ENCODE peak calls at places on chromosomes 11 and 22, in four cellular contexts. One of them, this sample, is unnamed.

GRCh38 chr11:46977940-46978595 is 41.5 kb downstream of the CSTPP1 start:
- DNase-seq in left ventricle myocardium inferior: no peak
- DNase-seq in heart right ventricle: no peak
- DNase-seq in lower leg skin: no peak
- DNase-seq in this sample: no peak

GRCh38 chr11:11084337-11084736 is 226.5 kb upstream of the ZBED5 start:
- DNase-seq in left ventricle myocardium inferior: no peak
- DNase-seq in heart right ventricle: no peak
- DNase-seq in lower leg skin: no peak
- DNase-seq in this sample: no peak

GRCh38 chr11:57391546-57391945 is 1.1 kb upstream of the PRG2 start:
- DNase-seq in lower leg skin: no peak
- DNase-seq in heart right ventricle: no peak
- DNase-seq in left ventricle myocardium inferior: no peak
- DNase-seq in this sample: no peak

GRCh38 chr11:102614485-102614884 is 10.6 kb downstream of the MMP20 start:
- DNase-seq in lower leg skin: no peak
- DNase-seq in left ventricle myocardium inferior: no peak
- DNase-seq in heart right ventricle: no peak
- DNase-seq in this sample: no peak

GRCh38 chr11:122201126-122201525 is 85.1 kb upstream of the BLID start:
- DNase-seq in heart right ventricle: no peak
- DNase-seq in lower leg skin: no peak
- DNase-seq in left ventricle myocardium inferior: no peak
- DNase-seq in this sample: no peak

GRCh38 chr22:20656902-20657836 is 116.7 kb upstream of the SERPIND1 start:
- DNase-seq in heart right ventricle: no peak
- DNase-seq in lower leg skin: no peak
- DNase-seq in left ventricle myocardium inferior: no peak
- DNase-seq in this sample: peak; percentile 37

GRCh38 chr11:19890308-19890707 is 177.7 kb downstream of the NAV2 start:
- DNase-seq in heart right ventricle: no peak
- DNase-seq in lower leg skin: no peak
- DNase-seq in left ventricle myocardium inferior: no peak
- DNase-seq in this sample: no peak

GRCh38 chr22:29630987-29631386 is 27.6 kb downstream of the NF2 start:
- DNase-seq in heart right ventricle: no peak
- DNase-seq in lower leg skin: no peak
- DNase-seq in left ventricle myocardium inferior: no peak
- DNase-seq in this sample: no peak

GRCh38 chr11:60854140-60854846 is 1.5 kb downstream of the PTGDR2 start:
- DNase-seq in lower leg skin: no peak
- DNase-seq in heart right ventricle: no peak
- DNase-seq in left ventricle myocardium inferior: no peak
- DNase-seq in this sample: no peak

GRCh38 chr22:47113880-47114415 is 351.5 kb downstream of the TBC1D22A start:
- DNase-seq in heart right ventricle: no peak
- DNase-seq in left ventricle myocardium inferior: no peak
- DNase-seq in lower leg skin: no peak
- DNase-seq in this sample: no peak

GRCh38 chr22:47059701-47060161 is 297.3 kb downstream of the TBC1D22A start:
- DNase-seq in lower leg skin: no peak
- DNase-seq in left ventricle myocardium inferior: no peak
- DNase-seq in heart right ventricle: no peak
- DNase-seq in this sample: no peak

GRCh38 chr11:88295028-88295427 is 42.5 kb downstream of the CTSC start:
- DNase-seq in heart right ventricle: no peak
- DNase-seq in lower leg skin: no peak
- DNase-seq in left ventricle myocardium inferior: no peak
- DNase-seq in this sample: no peak

GRCh38 chr11:75588067-75588481 is 26.0 kb downstream of the SERPINH1 start:
- DNase-seq in heart right ventricle: no peak
- DNase-seq in left ventricle myocardium inferior: no peak
- DNase-seq in lower leg skin: no peak
- DNase-seq in this sample: no peak

GRCh38 chr11:123438191-123438627 is 8.1 kb downstream of the GRAMD1B start:
- DNase-seq in left ventricle myocardium inferior: no peak
- DNase-seq in lower leg skin: no peak
- DNase-seq in heart right ventricle: no peak
- DNase-seq in this sample: no peak

GRCh38 chr22:36737776-36738175 is 34.2 kb upstream of the CACNG2 start:
- DNase-seq in lower leg skin: peak; percentile 36
- DNase-seq in left ventricle myocardium inferior: peak; percentile 37
- DNase-seq in heart right ventricle: peak; percentile 35
- DNase-seq in this sample: peak; percentile 60

GRCh38 chr11:19597194-19597593 is 115.4 kb upstream of the NAV2 start:
- DNase-seq in heart right ventricle: no peak
- DNase-seq in left ventricle myocardium inferior: no peak
- DNase-seq in lower leg skin: no peak
- DNase-seq in this sample: no peak

GRCh38 chr22:41915035-41915782 is at the start of gene SHISA8:
- DNase-seq in heart right ventricle: peak; percentile 56
- DNase-seq in left ventricle myocardium inferior: peak; percentile 47
- DNase-seq in lower leg skin: no peak
- DNase-seq in this sample: no peak

GRCh38 chr11:128551641-128552335 is 35.6 kb downstream of the ETS1 start:
- DNase-seq in lower leg skin: no peak
- DNase-seq in left ventricle myocardium inferior: no peak
- DNase-seq in heart right ventricle: no peak
- DNase-seq in this sample: no peak

GRCh38 chr11:79090191-79090590 is 350.6 kb downstream of the TENM4 start:
- DNase-seq in left ventricle myocardium inferior: no peak
- DNase-seq in heart right ventricle: no peak
- DNase-seq in lower leg skin: no peak
- DNase-seq in this sample: no peak

GRCh38 chr22:38250642-38251354 is 22.0 kb downstream of the TMEM184B start:
- DNase-seq in heart right ventricle: no peak
- DNase-seq in lower leg skin: no peak
- DNase-seq in left ventricle myocardium inferior: no peak
- DNase-seq in this sample: no peak

GRCh38 chr11:123628936-123629683 is 25.3 kb downstream of the SCN3B start:
- DNase-seq in heart right ventricle: peak; percentile 81
- DNase-seq in left ventricle myocardium inferior: peak; percentile 57
- DNase-seq in lower leg skin: no peak
- DNase-seq in this sample: no peak

GRCh38 chr11:106021181-106021966 is 666 bp downstream of the MSANTD4 start:
- DNase-seq in lower leg skin: no peak
- DNase-seq in left ventricle myocardium inferior: no peak
- DNase-seq in heart right ventricle: no peak
- DNase-seq in this sample: no peak

GRCh38 chr11:73958521-73959141 is 7.8 kb downstream of the DNAJB13 start:
- DNase-seq in left ventricle myocardium inferior: no peak
- DNase-seq in lower leg skin: no peak
- DNase-seq in heart right ventricle: no peak
- DNase-seq in this sample: no peak

GRCh38 chr22:20298803-20299735 is 20.8 kb downstream of the DGCR6L start:
- DNase-seq in heart right ventricle: peak; percentile 86
- DNase-seq in left ventricle myocardium inferior: peak; percentile 84
- DNase-seq in lower leg skin: peak; percentile 86
- DNase-seq in this sample: peak; percentile 91

GRCh38 chr22:49487950-49488349 is 339.7 kb downstream of the BRD1 start:
- DNase-seq in lower leg skin: no peak
- DNase-seq in left ventricle myocardium inferior: no peak
- DNase-seq in heart right ventricle: no peak
- DNase-seq in this sample: no peak

GRCh38 chr11:65778431-65778900 is 2.3 kb downstream of the AP5B1 start:
- DNase-seq in left ventricle myocardium inferior: no peak
- DNase-seq in heart right ventricle: no peak
- DNase-seq in lower leg skin: peak; percentile 12
- DNase-seq in this sample: no peak

GRCh38 chr22:24178502-24179440 is 2.5 kb upstream of the SUSD2 start:
- DNase-seq in lower leg skin: no peak
- DNase-seq in heart right ventricle: no peak
- DNase-seq in left ventricle myocardium inferior: no peak
- DNase-seq in this sample: no peak

GRCh38 chr11:128860571-128861361 is 6.3 kb downstream of the KCNJ1 start:
- DNase-seq in left ventricle myocardium inferior: no peak
- DNase-seq in heart right ventricle: no peak
- DNase-seq in lower leg skin: no peak
- DNase-seq in this sample: no peak

GRCh38 chr11:112100457-112100856 is 13.8 kb downstream of the SDHD start:
- DNase-seq in lower leg skin: no peak
- DNase-seq in left ventricle myocardium inferior: no peak
- DNase-seq in heart right ventricle: no peak
- DNase-seq in this sample: no peak

GRCh38 chr22:23888615-23889401 is 5.4 kb upstream of the MIF start:
- DNase-seq in heart right ventricle: no peak
- DNase-seq in lower leg skin: no peak
- DNase-seq in left ventricle myocardium inferior: no peak
- DNase-seq in this sample: no peak

GRCh38 chr11:10379433-10379832 is 74.6 kb downstream of the ADM start:
- DNase-seq in lower leg skin: no peak
- DNase-seq in left ventricle myocardium inferior: no peak
- DNase-seq in heart right ventricle: no peak
- DNase-seq in this sample: no peak

GRCh38 chr11:60769273-60769672 is 12.6 kb downstream of the MS4A15 start:
- DNase-seq in left ventricle myocardium inferior: no peak
- DNase-seq in lower leg skin: no peak
- DNase-seq in heart right ventricle: no peak
- DNase-seq in this sample: no peak

GRCh38 chr11:69867076-69868002 is 48.1 kb upstream of the FGF3 start:
- DNase-seq in left ventricle myocardium inferior: no peak
- DNase-seq in heart right ventricle: no peak
- DNase-seq in lower leg skin: no peak
- DNase-seq in this sample: no peak

GRCh38 chr11:70716986-70717775 is 318.9 kb downstream of the CTTN start:
- DNase-seq in lower leg skin: no peak
- DNase-seq in heart right ventricle: no peak
- DNase-seq in left ventricle myocardium inferior: no peak
- DNase-seq in this sample: no peak

GRCh38 chr11:27211370-27212127 is 151.5 kb downstream of the CCDC34 start:
- DNase-seq in left ventricle myocardium inferior: peak; percentile 30
- DNase-seq in lower leg skin: no peak
- DNase-seq in heart right ventricle: no peak
- DNase-seq in this sample: no peak

GRCh38 chr11:111718436-111719325 is 47.5 kb downstream of the PPP2R1B start:
- DNase-seq in left ventricle myocardium inferior: no peak
- DNase-seq in heart right ventricle: no peak
- DNase-seq in lower leg skin: no peak
- DNase-seq in this sample: no peak

GRCh38 chr11:110376711-110377324 is 52.9 kb upstream of the FDX1 start:
- DNase-seq in heart right ventricle: peak; percentile 51
- DNase-seq in left ventricle myocardium inferior: peak; percentile 50
- DNase-seq in lower leg skin: peak; percentile 57
- DNase-seq in this sample: no peak
- TF ChIP-seq CTCF in heart right ventricle: peak; percentile 86
- TF ChIP-seq CTCF in left ventricle myocardium inferior: peak; percentile 86
- TF ChIP-seq CTCF in lower leg skin: no peak
- TF ChIP-seq CTCF in this sample: peak; percentile 93

GRCh38 chr11:68632802-68633201 is 51.5 kb upstream of the GAL start:
- DNase-seq in lower leg skin: no peak
- DNase-seq in left ventricle myocardium inferior: no peak
- DNase-seq in heart right ventricle: no peak
- DNase-seq in this sample: no peak
- TF ChIP-seq CTCF in lower leg skin: no peak
- TF ChIP-seq CTCF in left ventricle myocardium inferior: peak; percentile 43
- TF ChIP-seq CTCF in heart right ventricle: peak; percentile 45
- TF ChIP-seq CTCF in this sample: peak; percentile 76

DNA sequence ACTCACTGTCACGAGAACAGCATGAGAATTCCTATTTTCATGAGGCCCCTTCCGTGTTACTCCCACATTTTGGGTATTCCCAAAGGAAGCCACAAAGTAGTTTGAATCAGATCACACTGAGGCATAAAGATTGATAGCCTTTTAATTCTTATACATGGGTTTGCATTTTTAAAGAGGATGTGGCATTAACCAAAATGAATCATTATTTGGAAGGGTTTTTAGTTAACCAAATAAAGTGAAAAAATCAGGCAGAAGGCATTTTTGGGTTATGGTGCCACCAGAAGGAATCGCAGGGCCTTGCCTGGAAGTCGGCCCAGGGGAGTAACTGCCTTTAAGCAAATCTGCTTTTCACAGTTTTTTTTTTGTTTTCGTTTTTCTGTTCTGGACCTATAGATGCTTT is 55.4 kb downstream of the HSD17B12 start:
- DNase-seq in left ventricle myocardium inferior: no peak
- DNase-seq in heart right ventricle: no peak
- DNase-seq in lower leg skin: no peak
- DNase-seq in this sample: no peak
- TF ChIP-seq CTCF in left ventricle myocardium inferior: no peak
- TF ChIP-seq CTCF in heart right ventricle: peak; percentile 15
- TF ChIP-seq CTCF in lower leg skin: no peak
- TF ChIP-seq CTCF in this sample: no peak

DNA sequence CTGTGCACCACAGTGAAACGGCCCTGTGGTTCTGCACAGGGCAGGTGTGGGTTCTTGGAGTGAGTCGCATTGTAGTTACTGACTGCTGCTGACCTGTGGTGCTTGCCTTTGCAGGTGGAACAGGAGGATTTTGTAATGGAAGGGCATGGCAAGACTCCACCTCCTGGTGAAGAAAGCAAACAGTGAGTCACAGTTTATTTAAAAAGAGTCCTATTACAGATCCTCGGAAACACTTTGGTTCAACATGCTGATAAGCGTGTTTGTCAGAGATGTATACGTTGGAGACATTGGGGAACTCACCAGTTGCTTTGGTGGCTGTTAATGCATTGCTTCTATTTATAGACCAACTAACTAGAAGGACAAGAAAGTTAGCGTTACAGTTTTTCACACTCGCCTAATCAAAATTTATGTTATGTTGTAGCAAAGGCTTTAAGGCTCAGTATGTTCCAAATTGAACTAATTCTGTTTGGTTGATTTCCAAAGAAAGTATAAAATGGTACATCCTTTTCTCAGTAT is 21.7 kb upstream of the TNRC6B start:
- DNase-seq in left ventricle myocardium inferior: no peak
- DNase-seq in lower leg skin: no peak
- DNase-seq in heart right ventricle: no peak
- DNase-seq in this sample: no peak
- TF ChIP-seq CTCF in left ventricle myocardium inferior: peak; percentile 36
- TF ChIP-seq CTCF in lower leg skin: no peak
- TF ChIP-seq CTCF in heart right ventricle: peak; percentile 20
- TF ChIP-seq CTCF in this sample: no peak

GRCh38 chr11:77637345-77638165 is at the start of gene CLNS1A:
- DNase-seq in lower leg skin: peak; percentile 87
- DNase-seq in heart right ventricle: peak; percentile 81
- DNase-seq in left ventricle myocardium inferior: peak; percentile 85
- DNase-seq in this sample: peak; percentile 82
- TF ChIP-seq CTCF in lower leg skin: no peak
- TF ChIP-seq CTCF in heart right ventricle: no peak
- TF ChIP-seq CTCF in left ventricle myocardium inferior: no peak
- TF ChIP-seq CTCF in this sample: peak; percentile 13

GRCh38 chr22:44461614-44462013 is 36.4 kb downstream of the RTL6 start:
- DNase-seq in lower leg skin: no peak
- DNase-seq in heart right ventricle: no peak
- DNase-seq in left ventricle myocardium inferior: no peak
- DNase-seq in this sample: no peak

GRCh38 chr22:44462246-44463015 is 35.6 kb downstream of the RTL6 start:
- DNase-seq in left ventricle myocardium inferior: no peak
- DNase-seq in lower leg skin: no peak
- DNase-seq in heart right ventricle: no peak
- DNase-seq in this sample: no peak

GRCh38 chr22:44459041-44459440 is 39.0 kb downstream of the RTL6 start:
- DNase-seq in lower leg skin: no peak
- DNase-seq in left ventricle myocardium inferior: no peak
- DNase-seq in heart right ventricle: no peak
- DNase-seq in this sample: no peak

GRCh38 chr22:44461083-44461375 is 37.0 kb downstream of the RTL6 start:
- DNase-seq in left ventricle myocardium inferior: no peak
- DNase-seq in lower leg skin: no peak
- DNase-seq in heart right ventricle: no peak
- DNase-seq in this sample: no peak

GRCh38 chr22:44460287-44461082 is 37.5 kb downstream of the RTL6 start:
- DNase-seq in left ventricle myocardium inferior: no peak
- DNase-seq in heart right ventricle: no peak
- DNase-seq in lower leg skin: no peak
- DNase-seq in this sample: no peak
- TF ChIP-seq CTCF in left ventricle myocardium inferior: no peak
- TF ChIP-seq CTCF in heart right ventricle: no peak
- TF ChIP-seq CTCF in lower leg skin: no peak
- TF ChIP-seq CTCF in this sample: no peak